ENCODE peak calls at places on chromosomes 4 and X, in seven cellular contexts. One of them, this sample, is unnamed.

GRCh38 chrX:124033821-124034220 is 72.3 kb downstream of the STAG2 start:
- DNase-seq in ovary: no peak
- DNase-seq in MM.1S: no peak
- DNase-seq in DMS79: no peak
- DNase-seq in IMR-90: peak
- DNase-seq in activated CD8-positive, alpha-beta memory T cell treated with anti-CD3 and anti-CD28 coated beads, Interleukin-2, amount 50 U/mL, for 4 hours: no peak
- DNase-seq in stimulated activated CD4-positive, alpha-beta T cell treated with anti-CD3 and anti-CD28 coated beads, Interleukin-4, amount 100 ng/mL, for 1 hour: no peak
- DNase-seq in this sample: no peak

GRCh38 chrX:63735882-63736281 is 49.1 kb downstream of the ARHGEF9 start:
- DNase-seq in ovary: no peak
- DNase-seq in MM.1S: no peak
- DNase-seq in DMS79: no peak
- DNase-seq in IMR-90: no peak
- DNase-seq in activated CD8-positive, alpha-beta memory T cell treated with anti-CD3 and anti-CD28 coated beads, Interleukin-2, amount 50 U/mL, for 4 hours: no peak
- DNase-seq in stimulated activated CD4-positive, alpha-beta T cell treated with anti-CD3 and anti-CD28 coated beads, Interleukin-4, amount 100 ng/mL, for 1 hour: no peak
- DNase-seq in this sample: no peak

GRCh38 chr4:185716008-185716976 is 95.7 kb downstream of the SORBS2 start:
- DNase-seq in ovary: no peak
- DNase-seq in MM.1S: no peak
- DNase-seq in DMS79: peak
- DNase-seq in IMR-90: no peak
- DNase-seq in activated CD8-positive, alpha-beta memory T cell treated with anti-CD3 and anti-CD28 coated beads, Interleukin-2, amount 50 U/mL, for 4 hours: no peak
- DNase-seq in stimulated activated CD4-positive, alpha-beta T cell treated with anti-CD3 and anti-CD28 coated beads, Interleukin-4, amount 100 ng/mL, for 1 hour: no peak
- DNase-seq in this sample: no peak

GRCh38 chrX:38192007-38192625 is 28.6 kb downstream of the SRPX start:
- DNase-seq in ovary: no peak
- DNase-seq in MM.1S: no peak
- DNase-seq in DMS79: no peak
- DNase-seq in IMR-90: peak
- DNase-seq in activated CD8-positive, alpha-beta memory T cell treated with anti-CD3 and anti-CD28 coated beads, Interleukin-2, amount 50 U/mL, for 4 hours: no peak
- DNase-seq in stimulated activated CD4-positive, alpha-beta T cell treated with anti-CD3 and anti-CD28 coated beads, Interleukin-4, amount 100 ng/mL, for 1 hour: no peak
- DNase-seq in this sample: no peak

GRCh38 chrX:48696301-48697181 is at the start of gene SUV39H1:
- DNase-seq in ovary: peak
- DNase-seq in MM.1S: peak
- DNase-seq in DMS79: peak
- DNase-seq in IMR-90: peak
- DNase-seq in activated CD8-positive, alpha-beta memory T cell treated with anti-CD3 and anti-CD28 coated beads, Interleukin-2, amount 50 U/mL, for 4 hours: peak
- DNase-seq in stimulated activated CD4-positive, alpha-beta T cell treated with anti-CD3 and anti-CD28 coated beads, Interleukin-4, amount 100 ng/mL, for 1 hour: peak
- DNase-seq in this sample: peak

GRCh38 chrX:21132686-21133393 is 241.4 kb upstream of the CNKSR2 start:
- DNase-seq in ovary: no peak
- DNase-seq in MM.1S: no peak
- DNase-seq in DMS79: no peak
- DNase-seq in IMR-90: no peak
- DNase-seq in activated CD8-positive, alpha-beta memory T cell treated with anti-CD3 and anti-CD28 coated beads, Interleukin-2, amount 50 U/mL, for 4 hours: no peak
- DNase-seq in stimulated activated CD4-positive, alpha-beta T cell treated with anti-CD3 and anti-CD28 coated beads, Interleukin-4, amount 100 ng/mL, for 1 hour: no peak
- DNase-seq in this sample: no peak

GRCh38 chrX:84186603-84187358 is 1.2 kb downstream of the RPS6KA6 start:
- DNase-seq in ovary: no peak
- DNase-seq in MM.1S: peak
- DNase-seq in DMS79: peak
- DNase-seq in IMR-90: peak
- DNase-seq in activated CD8-positive, alpha-beta memory T cell treated with anti-CD3 and anti-CD28 coated beads, Interleukin-2, amount 50 U/mL, for 4 hours: no peak
- DNase-seq in stimulated activated CD4-positive, alpha-beta T cell treated with anti-CD3 and anti-CD28 coated beads, Interleukin-4, amount 100 ng/mL, for 1 hour: no peak
- DNase-seq in this sample: no peak

GRCh38 chr4:80058740-80059139 is 14.3 kb downstream of the ANTXR2 start:
- DNase-seq in ovary: no peak
- DNase-seq in MM.1S: peak
- DNase-seq in DMS79: no peak
- DNase-seq in IMR-90: peak
- DNase-seq in activated CD8-positive, alpha-beta memory T cell treated with anti-CD3 and anti-CD28 coated beads, Interleukin-2, amount 50 U/mL, for 4 hours: peak
- DNase-seq in stimulated activated CD4-positive, alpha-beta T cell treated with anti-CD3 and anti-CD28 coated beads, Interleukin-4, amount 100 ng/mL, for 1 hour: no peak
- DNase-seq in this sample: no peak

GRCh38 chrX:41634284-41634683 is 54.5 kb upstream of the GPR34 start:
- DNase-seq in ovary: no peak
- DNase-seq in MM.1S: peak
- DNase-seq in DMS79: no peak
- DNase-seq in IMR-90: peak
- DNase-seq in activated CD8-positive, alpha-beta memory T cell treated with anti-CD3 and anti-CD28 coated beads, Interleukin-2, amount 50 U/mL, for 4 hours: no peak
- DNase-seq in stimulated activated CD4-positive, alpha-beta T cell treated with anti-CD3 and anti-CD28 coated beads, Interleukin-4, amount 100 ng/mL, for 1 hour: no peak
- DNase-seq in this sample: no peak

GRCh38 chrX:51697397-51697796 is 12.9 kb upstream of the CENPVL1 start:
- DNase-seq in ovary: no peak
- DNase-seq in MM.1S: no peak
- DNase-seq in DMS79: no peak
- DNase-seq in IMR-90: no peak
- DNase-seq in activated CD8-positive, alpha-beta memory T cell treated with anti-CD3 and anti-CD28 coated beads, Interleukin-2, amount 50 U/mL, for 4 hours: no peak
- DNase-seq in stimulated activated CD4-positive, alpha-beta T cell treated with anti-CD3 and anti-CD28 coated beads, Interleukin-4, amount 100 ng/mL, for 1 hour: no peak
- DNase-seq in this sample: no peak

GRCh38 chrX:32448320-32448719 is 763.0 kb downstream of the DMD start:
- DNase-seq in ovary: no peak
- DNase-seq in MM.1S: peak
- DNase-seq in DMS79: no peak
- DNase-seq in IMR-90: no peak
- DNase-seq in activated CD8-positive, alpha-beta memory T cell treated with anti-CD3 and anti-CD28 coated beads, Interleukin-2, amount 50 U/mL, for 4 hours: no peak
- DNase-seq in stimulated activated CD4-positive, alpha-beta T cell treated with anti-CD3 and anti-CD28 coated beads, Interleukin-4, amount 100 ng/mL, for 1 hour: no peak
- DNase-seq in this sample: no peak

GRCh38 chrX:71545364-71545763 is 12.5 kb downstream of the OGT start:
- DNase-seq in ovary: no peak
- DNase-seq in MM.1S: no peak
- DNase-seq in DMS79: no peak
- DNase-seq in IMR-90: no peak
- DNase-seq in activated CD8-positive, alpha-beta memory T cell treated with anti-CD3 and anti-CD28 coated beads, Interleukin-2, amount 50 U/mL, for 4 hours: peak
- DNase-seq in stimulated activated CD4-positive, alpha-beta T cell treated with anti-CD3 and anti-CD28 coated beads, Interleukin-4, amount 100 ng/mL, for 1 hour: no peak
- DNase-seq in this sample: no peak

GRCh38 chr4:101346312-101346561 is 1.1 kb downstream of the PPP3CA start:
- DNase-seq in ovary: no peak
- DNase-seq in MM.1S: no peak
- DNase-seq in DMS79: no peak
- DNase-seq in IMR-90: no peak
- DNase-seq in activated CD8-positive, alpha-beta memory T cell treated with anti-CD3 and anti-CD28 coated beads, Interleukin-2, amount 50 U/mL, for 4 hours: peak
- DNase-seq in stimulated activated CD4-positive, alpha-beta T cell treated with anti-CD3 and anti-CD28 coated beads, Interleukin-4, amount 100 ng/mL, for 1 hour: peak
- DNase-seq in this sample: peak